ENCODE peak calls at places on chromosomes 4 and X, in eight cellular contexts. X, I, T, A, M, B, L and E are unnamed samples.

GRCh38 chr4:1177274-1178141 is 5.1 kb upstream of the SPON2 start:
- DNase-seq in X (peak; percentile 63), I (peak; percentile 66), T (no peak), A (no peak), M (no peak), B (peak; percentile 16), L (no peak), E (no peak)

GRCh38 chrX:153580700-153581386 is 18.1 kb downstream of the CCNQ start:
- DNase-seq in X (no peak), I (no peak), T (no peak), A (no peak), M (peak; percentile 50), B (no peak), L (no peak), E (no peak)

GRCh38 chrX:136635235-136635634 is 12.7 kb upstream of the CD40LG start:
- DNase-seq in X (no peak), I (no peak), T (no peak), A (no peak), M (no peak), B (no peak), L (no peak), E (no peak)

GRCh38 chr4:100042711-100043110 is 92.6 kb upstream of the H2AZ1 start:
- DNase-seq in X (no peak), I (no peak), T (no peak), A (no peak), M (no peak), B (no peak), L (no peak), E (no peak)

GRCh38 chr4:140099993-140100392 is 54.0 kb downstream of the MAML3 start:
- DNase-seq in X (peak; percentile 48), I (no peak), T (no peak), A (peak; percentile 60), M (no peak), B (no peak), L (no peak), E (no peak)

GRCh38 chr4:84965558-84966381 is 720 bp downstream of the WDFY3 start:
- DNase-seq in X (peak; percentile 26), I (peak; percentile 71), T (no peak), A (peak; percentile 29), M (peak; percentile 76), B (peak; percentile 38), L (peak; percentile 57), E (no peak)

GRCh38 chr4:541271-541670 is 34.8 kb downstream of the TMEM271 start:
- DNase-seq in X (no peak), I (no peak), T (no peak), A (no peak), M (no peak), B (no peak), L (no peak), E (no peak)

GRCh38 chr4:79638735-79639134 is 230.7 kb upstream of the GK2 start:
- DNase-seq in X (no peak), I (no peak), T (no peak), A (no peak), M (no peak), B (no peak), L (no peak), E (no peak)

DNA sequence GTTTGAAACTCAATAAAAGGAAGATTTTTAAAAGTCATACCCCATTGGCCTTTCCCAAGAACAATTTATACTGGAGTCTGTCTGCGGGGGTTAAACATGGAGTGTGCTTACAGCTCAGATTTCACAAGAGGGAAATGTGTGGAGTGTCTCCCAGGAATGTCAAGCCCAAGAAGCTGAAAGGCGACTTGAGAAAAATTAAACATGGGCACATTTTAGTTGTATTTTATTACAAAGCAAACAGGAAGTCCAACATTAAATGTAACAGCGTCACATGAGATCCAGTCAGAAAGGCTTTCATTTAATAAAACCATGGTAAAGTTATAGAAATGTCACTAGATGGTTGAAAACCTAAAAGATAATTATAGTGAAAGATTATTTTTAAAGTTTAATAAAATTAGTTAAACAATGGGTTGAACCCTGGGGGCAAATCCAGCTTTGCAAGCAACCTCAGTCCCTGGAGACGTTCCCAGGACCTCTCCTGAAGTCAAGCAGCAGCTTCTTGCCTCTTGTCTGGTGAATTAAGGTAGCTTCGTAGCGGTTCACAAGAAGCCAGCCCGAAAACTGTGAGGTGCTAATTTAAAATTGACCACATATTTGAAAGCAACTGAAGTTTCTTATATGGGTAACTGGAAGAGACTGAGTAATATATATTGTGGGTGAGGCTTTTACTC is 168.4 kb upstream of the EDNRA start:
- DNase-seq in X (no peak), I (no peak), T (no peak), A (no peak), M (peak; percentile 14), B (no peak), L (peak; percentile 78), E (no peak)
- H3K27ac ChIP-seq in X (no peak overlapping the region), I (no peak overlapping the region), T (no peak overlapping the region), A (no peak overlapping the region), M (no peak overlapping the region), B (peak overlapping the region; percentile 41), L (peak overlapping the region; percentile 52), E (no peak overlapping the region)

GRCh38 chrX:103730746-103731508 is 20.2 kb downstream of the TMEM31 start:
- DNase-seq in X (peak; percentile 48), I (no peak), T (peak; percentile 28), A (no peak), M (peak; percentile 94), B (no peak), L (peak; percentile 66), E (no peak)
- H3K27ac ChIP-seq in X (peak overlapping the region; percentile 28), I (peak overlapping the region; percentile 10), T (peak overlapping the region; percentile 69), A (no peak overlapping the region), M (peak overlapping the region; percentile 66), B (peak overlapping the region; percentile 57), L (peak overlapping the region; percentile 40), E (peak overlapping the region; percentile 72)

DNA sequence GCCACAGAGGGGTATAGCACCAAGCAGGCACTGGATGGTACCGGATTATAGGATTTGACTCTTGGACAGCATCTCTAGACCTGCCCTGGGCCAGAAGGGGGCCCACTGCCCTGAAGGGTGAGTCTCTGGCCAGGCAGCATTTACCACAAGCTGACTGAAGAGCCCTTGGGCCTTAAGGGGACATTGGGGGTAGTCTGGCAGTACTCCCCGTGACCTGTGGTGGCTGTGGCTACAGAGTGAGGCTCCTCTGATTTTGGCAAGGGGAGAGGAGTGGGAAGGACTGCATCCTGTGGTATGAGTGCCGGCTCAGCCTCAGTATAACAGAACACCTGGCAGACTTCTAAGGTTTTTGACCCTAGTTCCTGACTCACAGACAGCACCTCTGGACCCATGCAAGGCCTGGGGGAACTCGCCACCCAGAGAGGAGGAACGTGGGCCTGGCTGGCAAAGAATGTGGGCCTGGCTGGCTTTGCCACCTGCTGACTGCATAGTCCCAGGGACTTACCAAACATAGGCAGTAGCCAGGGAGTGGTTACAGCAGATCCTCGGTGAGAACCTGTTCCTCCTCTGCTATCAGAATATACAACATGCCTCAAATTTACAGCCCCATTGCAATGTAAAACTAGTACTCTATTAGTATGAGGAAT is 48.1 kb downstream of the ABCB7 start:
- DNase-seq in X (peak; percentile 7), I (no peak), T (no peak), A (no peak), M (peak; percentile 46), B (no peak), L (no peak), E (no peak)
- H3K27ac ChIP-seq in X (no peak overlapping the region), I (no peak overlapping the region), T (no peak overlapping the region), A (no peak overlapping the region), M (no peak overlapping the region), B (no peak overlapping the region), L (no peak overlapping the region), E (no peak overlapping the region)

DNA sequence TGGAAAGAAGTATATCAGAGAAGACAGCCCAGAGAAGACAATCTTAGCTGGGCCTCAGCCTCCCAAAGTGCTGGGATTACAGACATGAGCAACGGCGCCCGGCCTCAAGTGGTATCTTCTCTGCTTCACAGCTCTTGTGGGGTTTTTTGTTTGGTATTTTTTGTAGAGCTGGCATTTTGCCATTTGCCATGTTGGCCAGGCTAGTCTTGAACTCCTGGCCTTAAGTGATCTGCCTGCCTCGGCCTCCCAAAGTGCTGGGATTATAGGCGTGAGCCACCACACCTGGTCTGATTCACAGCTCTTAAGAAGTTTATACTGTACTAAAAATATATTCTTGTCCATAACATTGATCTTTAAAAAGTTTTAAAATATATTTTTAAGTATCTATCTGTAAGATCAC is 12.4 kb downstream of the UTP3 start:
- DNase-seq in X (no peak), I (no peak), T (no peak), A (no peak), M (no peak), B (no peak), L (no peak), E (no peak)
- H3K27ac ChIP-seq in X (no peak overlapping the region), I (no peak overlapping the region), T (no peak overlapping the region), A (no peak overlapping the region), M (no peak overlapping the region), B (no peak overlapping the region), L (no peak overlapping the region), E (peak overlapping the region; percentile 96)

GRCh38 chr4:83074086-83074704 is 39.2 kb downstream of the COPS4 start:
- DNase-seq in X (peak; percentile 25), I (no peak), T (peak; percentile 26), A (no peak), M (peak; percentile 88), B (no peak), L (peak; percentile 82), E (peak; percentile 49)

GRCh38 chr4:83075271-83075670 is 39.3 kb downstream of the PLAC8 start:
- DNase-seq in X (no peak), I (no peak), T (no peak), A (no peak), M (no peak), B (no peak), L (peak; percentile 80), E (no peak)

GRCh38 chr4:83071116-83071515 is 36.1 kb downstream of the COPS4 start:
- DNase-seq in X (no peak), I (no peak), T (no peak), A (no peak), M (no peak), B (no peak), L (peak; percentile 63), E (no peak)

GRCh38 chr4:83075696-83076095 is 38.8 kb downstream of the PLAC8 start:
- DNase-seq in X (no peak), I (no peak), T (no peak), A (no peak), M (no peak), B (no peak), L (peak; percentile 85), E (no peak)
- H3K27ac ChIP-seq in X (no peak overlapping the region), I (no peak overlapping the region), T (no peak overlapping the region), A (no peak overlapping the region), M (no peak overlapping the region), B (peak overlapping the region; percentile 86), L (peak overlapping the region; percentile 70), E (no peak overlapping the region)

GRCh38 chr4:147780137-147780777 is 48.4 kb downstream of the ARHGAP10 start:
- DNase-seq in X (no peak), I (no peak), T (no peak), A (peak; percentile 61), M (no peak), B (no peak), L (peak; percentile 35), E (no peak)
- H3K27ac ChIP-seq in X (no peak overlapping the region), I (peak overlapping the region; percentile 62), T (no peak overlapping the region), A (no peak overlapping the region), M (no peak overlapping the region), B (no peak overlapping the region), L (no peak overlapping the region), E (no peak overlapping the region)

DNA sequence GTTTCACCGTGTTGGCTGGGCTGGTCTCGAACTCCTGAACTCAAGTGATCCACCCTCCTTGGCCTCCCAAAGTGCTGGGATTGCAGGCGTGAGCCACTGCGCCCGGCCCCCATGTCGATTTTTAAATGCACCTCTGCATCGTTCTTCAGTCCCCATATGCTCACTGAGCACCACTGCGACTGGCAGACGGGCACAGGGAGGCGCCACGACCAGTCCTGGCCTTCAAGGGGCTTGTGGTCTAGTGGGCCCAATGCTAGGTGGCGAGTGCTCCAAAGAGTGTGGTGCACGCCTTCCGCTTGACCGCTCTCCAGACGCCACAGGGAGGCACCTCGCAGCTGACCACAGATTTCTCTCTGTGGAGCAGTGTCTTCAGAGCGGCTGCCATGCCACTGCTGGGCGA is 11.7 kb upstream of the MSANTD1 start:
- DNase-seq in X (no peak), I (no peak), T (no peak), A (no peak), M (no peak), B (no peak), L (no peak), E (no peak)
- H3K27ac ChIP-seq in X (no peak overlapping the region), I (no peak overlapping the region), T (no peak overlapping the region), A (no peak overlapping the region), M (no peak overlapping the region), B (no peak overlapping the region), L (no peak overlapping the region), E (no peak overlapping the region)